ENCODE peak calls at places on chromosomes 1 and 21, in six cellular contexts. O is endothelial cell; U is small intestine; D is frontal cortex; F is activated naive CD8-positive, alpha-beta T cell treated with anti-CD3 and anti-CD28 coated beads, Interleukin-2, amount 50 U/mL, for 24 hours; J is T-helper 17 cell. W is an unnamed sample.

GRCh38 chr1:27366411-27367159 is at the start of gene MAP3K6:
- DNase-seq in U (peak), F (peak), J (peak), D (peak), O (peak), W (no peak)

GRCh38 chr21:33268736-33269441 is 2.7 kb downstream of the IL10RB start:
- DNase-seq in U (peak), D (no peak), J (peak), F (peak), O (no peak), W (peak)

GRCh38 chr21:41958886-41959563 is 5.2 kb upstream of the C2CD2 start:
- DNase-seq in O (no peak), D (no peak), F (no peak), U (no peak), J (no peak), W (no peak)

GRCh38 chr1:69284508-69284907 is 283.2 kb upstream of the LRRC7 start:
- DNase-seq in U (no peak), O (no peak), J (no peak), D (no peak), F (no peak), W (no peak)

GRCh38 chr1:118185083-118185899 is at the start of gene SPAG17:
- DNase-seq in J (no peak), F (peak), D (no peak), U (peak), O (peak), W (no peak)

GRCh38 chr1:223731076-223731770 is 18.9 kb downstream of the CAPN2 start:
- DNase-seq in O (no peak), D (no peak), J (no peak), F (no peak), U (no peak), W (no peak)

GRCh38 chr21:23480591-23481270 is 2126.6 kb downstream of the MRPL39 start:
- DNase-seq in O (no peak), F (no peak), D (no peak), J (no peak), U (no peak), W (no peak)

GRCh38 chr1:17194133-17194475 is 10.8 kb upstream of the PADI1 start:
- DNase-seq in D (no peak), O (no peak), U (no peak), J (no peak), F (no peak), W (no peak)

GRCh38 chr1:198234511-198235251 is 77.9 kb downstream of the NEK7 start:
- DNase-seq in O (no peak), F (no peak), D (no peak), J (no peak), U (peak), W (no peak)

GRCh38 chr1:237103021-237103420 is 61.0 kb downstream of the RYR2 start:
- DNase-seq in J (no peak), F (no peak), U (no peak), D (no peak), O (no peak), W (no peak)

GRCh38 chr1:243487649-243488227 is 231.9 kb downstream of the SDCCAG8 start:
- DNase-seq in F (no peak), O (no peak), U (peak), D (no peak), J (no peak), W (no peak)

GRCh38 chr1:98388431-98388830 is 273.1 kb upstream of the SNX7 start:
- DNase-seq in J (no peak), D (no peak), U (peak), F (no peak), O (no peak), W (no peak)

GRCh38 chr1:9260086-9260766 is 25.7 kb downstream of the H6PD start:
- DNase-seq in O (no peak), U (no peak), D (no peak), J (no peak), F (no peak), W (no peak)

GRCh38 chr1:172964864-172965263 is 85.9 kb downstream of the TNFSF18 start:
- DNase-seq in O (no peak), D (no peak), U (no peak), F (no peak), J (no peak), W (no peak)

GRCh38 chr1:1371741-1372711 is 3.0 kb downstream of the AURKAIP1 start:
- DNase-seq in O (peak), D (peak), F (peak), U (peak), J (peak), W (peak)

GRCh38 chr21:38244885-38245869 is 11.6 kb upstream of the KCNJ15 start:
- DNase-seq in O (no peak), J (no peak), U (peak), D (no peak), F (peak), W (peak)

GRCh38 chr1:1170891-1171550 is 2.7 kb upstream of the TTLL10 start:
- DNase-seq in J (no peak), O (peak), D (no peak), F (no peak), U (no peak), W (peak)

GRCh38 chr1:38095337-38096030 is 48.9 kb upstream of the POU3F1 start:
- DNase-seq in J (no peak), U (no peak), F (no peak), O (no peak), D (no peak), W (no peak)

GRCh38 chr1:1539310-1540014 is 962 bp downstream of the TMEM240 start:
- DNase-seq in U (no peak), O (peak), J (no peak), F (no peak), D (peak), W (no peak)

GRCh38 chr1:60573726-60574409 is 500.3 kb upstream of the C1orf87 start:
- DNase-seq in J (no peak), D (no peak), U (no peak), O (no peak), F (no peak), W (no peak)

GRCh38 chr1:42340898-42341297 is 5.9 kb upstream of the FOXJ3 start:
- DNase-seq in D (no peak), J (no peak), F (no peak), O (no peak), U (no peak), W (no peak)

GRCh38 chr1:119647734-119648619 is at the start of gene ZNF697:
- DNase-seq in F (peak), O (peak), U (peak), D (peak), J (no peak), W (peak)

GRCh38 chr1:151156515-151156819 is at the start of gene TNFAIP8L2:
- DNase-seq in J (peak), U (peak), D (no peak), F (peak), O (no peak), W (peak)

GRCh38 chr1:234667891-234668576 is 58.1 kb upstream of the IRF2BP2 start:
- DNase-seq in D (no peak), O (no peak), F (no peak), J (no peak), U (no peak), W (no peak)

GRCh38 chr1:220278991-220279390 is 6.7 kb upstream of the RAB3GAP2 start:
- DNase-seq in U (no peak), F (no peak), D (no peak), O (no peak), J (no peak), W (no peak)

GRCh38 chr1:78141522-78142231 is 95.9 kb downstream of the GIPC2 start:
- DNase-seq in J (no peak), F (no peak), D (no peak), U (peak), O (no peak), W (peak)

GRCh38 chr1:15952317-15953258 is 23.3 kb downstream of the ZBTB17 start:
- DNase-seq in U (no peak), J (no peak), D (no peak), O (no peak), F (peak), W (no peak)

GRCh38 chr1:205925730-205926129 is 17.5 kb downstream of the SLC26A9 start:
- DNase-seq in F (no peak), O (no peak), J (no peak), D (no peak), U (no peak), W (no peak)

GRCh38 chr1:211472724-211473123 is 19.2 kb downstream of the RD3 start:
- DNase-seq in U (no peak), D (no peak), F (no peak), J (no peak), O (no peak), W (no peak)